ENCODE peak calls at places on chromosomes 6 and 20, in six cellular contexts. X is IMR-90, L is H9, P is trophoblast cell, O is neuronal stem cell, V is mesenchymal stem cell. F is an unnamed sample.

GRCh38 chr20:50295345-50295744 is 104.7 kb downstream of the CEBPB start:
- DNase-seq in X (no peak), L (no peak), P (no peak), O (no peak), V (no peak), F (no peak)

GRCh38 chr6:32166411-32167061 is 2.1 kb downstream of the EGFL8 start:
- DNase-seq in X (no peak), L (peak), P (peak), O (no peak), V (no peak), F (peak)

GRCh38 chr20:49608752-49609670 is 41.1 kb upstream of the PTGIS start:
- DNase-seq in X (no peak), L (peak), P (peak), O (peak), V (peak), F (peak)

GRCh38 chr6:14951704-14952103 is 294.2 kb upstream of the JARID2 start:
- DNase-seq in X (no peak), L (no peak), P (peak), O (no peak), V (no peak), F (no peak)

GRCh38 chr6:45483021-45483420 is 105.3 kb upstream of the SUPT3H start:
- DNase-seq in X (peak), L (no peak), P (peak), O (no peak), V (peak), F (no peak)

GRCh38 chr20:49583669-49584417 is 15.9 kb upstream of the PTGIS start:
- DNase-seq in X (peak), L (no peak), P (peak), O (no peak), V (peak), F (no peak)

GRCh38 chr6:118744261-118744941 is 93.0 kb upstream of the CEP85L start:
- DNase-seq in X (peak), L (no peak), P (no peak), O (no peak), V (no peak), F (no peak)

GRCh38 chr20:9051508-9051907 is 17.4 kb upstream of the PLCB4 start:
- DNase-seq in X (peak), L (no peak), P (peak), O (no peak), V (peak), F (no peak)

GRCh38 chr6:29887330-29887818 is 55.0 kb upstream of the HLA-A start:
- DNase-seq in X (peak), L (peak), P (peak), O (peak), V (peak), F (no peak)

GRCh38 chr6:137033828-137034227 is 10.9 kb downstream of the IL20RA start:
- DNase-seq in X (no peak), L (no peak), P (no peak), O (no peak), V (peak), F (no peak)

GRCh38 chr6:33313709-33314514 is at the start of gene TAPBP:
- DNase-seq in X (peak), L (peak), P (peak), O (no peak), V (peak), F (no peak)

GRCh38 chr6:56957856-56958255 is 2.9 kb downstream of the BEND6 start:
- DNase-seq in X (no peak), L (no peak), P (no peak), O (no peak), V (no peak), F (no peak)

GRCh38 chr6:105759946-105760345 is 326.2 kb upstream of the PRDM1 start:
- DNase-seq in X (peak), L (no peak), P (peak), O (no peak), V (peak), F (no peak)

GRCh38 chr20:42483694-42484303 is 705.9 kb downstream of the PTPRT start:
- DNase-seq in X (no peak), L (peak), P (no peak), O (peak), V (no peak), F (peak)

GRCh38 chr20:61588356-61589054 is 336.4 kb downstream of the CDH4 start:
- DNase-seq in X (peak), L (no peak), P (no peak), O (no peak), V (peak), F (no peak)

GRCh38 chr6:53115741-53116140 is 32.9 kb downstream of the GCM1 start:
- DNase-seq in X (no peak), L (no peak), P (peak), O (no peak), V (no peak), F (no peak)

GRCh38 chr20:8581451-8582183 is 449.6 kb downstream of the PLCB1 start:
- DNase-seq in X (no peak), L (no peak), P (no peak), O (no peak), V (no peak), F (no peak)

GRCh38 chr6:25199544-25199943 is 79.6 kb upstream of the CARMIL1 start:
- DNase-seq in X (no peak), L (peak), P (no peak), O (no peak), V (no peak), F (no peak)
- H3K14ac ChIP-seq in X (no peak), L (no peak), P (no peak), O (no peak), V (no peak), F (no peak)

GRCh38 chr20:36548704-36549627 is 7.6 kb downstream of the MYL9 start:
- DNase-seq in X (no peak), L (no peak), P (no peak), O (no peak), V (no peak), F (no peak)
- H3K14ac ChIP-seq in X (no peak), L (no peak), P (no peak), O (no peak), V (no peak), F (no peak)

GRCh38 chr20:2697768-2698167 is 5.2 kb downstream of the EBF4 start:
- DNase-seq in X (no peak), L (no peak), P (no peak), O (no peak), V (no peak), F (no peak)

GRCh38 chr20:2694519-2694918 is 1.9 kb downstream of the EBF4 start:
- DNase-seq in X (no peak), L (no peak), P (no peak), O (no peak), V (no peak), F (no peak)

GRCh38 chr20:2698186-2698817 is 5.7 kb downstream of the EBF4 start:
- DNase-seq in X (no peak), L (no peak), P (no peak), O (no peak), V (no peak), F (no peak)

GRCh38 chr20:2695206-2695983 is 2.8 kb downstream of the EBF4 start:
- DNase-seq in X (no peak), L (peak), P (no peak), O (no peak), V (no peak), F (peak)

GRCh38 chr20:2696646-2697045 is 4.1 kb downstream of the EBF4 start:
- DNase-seq in X (no peak), L (no peak), P (no peak), O (no peak), V (no peak), F (no peak)
- H3K14ac ChIP-seq in X (no peak), L (no peak), P (no peak), O (no peak), V (no peak), F (no peak)

DNA sequence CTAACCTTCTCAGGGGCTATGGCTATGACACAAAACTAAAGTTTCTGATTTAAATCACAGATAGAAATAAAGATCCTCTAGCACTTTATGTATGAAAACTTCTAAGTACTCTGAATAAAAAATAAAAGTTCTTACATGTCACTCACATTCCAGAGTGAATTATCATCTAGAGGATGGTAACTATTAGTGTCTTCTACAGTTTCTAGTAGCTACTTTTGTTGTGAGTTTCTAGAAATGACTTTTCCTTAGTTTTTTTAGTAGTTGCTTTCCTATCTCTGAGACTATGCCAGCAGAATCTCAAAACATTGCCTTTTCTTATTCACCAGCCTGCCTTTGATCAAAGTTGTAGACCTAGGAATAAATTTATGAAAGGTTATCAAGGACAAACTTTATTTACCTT is 10.1 kb downstream of the ZNF318 start:
- DNase-seq in X (peak), L (no peak), P (no peak), O (no peak), V (no peak), F (no peak)
- H3K14ac ChIP-seq in X (no peak), L (no peak), P (no peak), O (no peak), V (no peak), F (no peak)

GRCh38 chr6:144955392-144955791 is 670.3 kb downstream of the UTRN start:
- DNase-seq in X (no peak), L (no peak), P (no peak), O (no peak), V (peak), F (no peak)

GRCh38 chr6:144954241-144954556 is 669.1 kb downstream of the UTRN start:
- DNase-seq in X (no peak), L (no peak), P (no peak), O (no peak), V (no peak), F (no peak)

GRCh38 chr6:144953552-144954240 is 668.6 kb downstream of the UTRN start:
- DNase-seq in X (peak), L (no peak), P (peak), O (no peak), V (no peak), F (peak)

GRCh38 chr6:144951730-144952437 is 666.7 kb downstream of the UTRN start:
- DNase-seq in X (no peak), L (no peak), P (no peak), O (no peak), V (no peak), F (no peak)

DNA sequence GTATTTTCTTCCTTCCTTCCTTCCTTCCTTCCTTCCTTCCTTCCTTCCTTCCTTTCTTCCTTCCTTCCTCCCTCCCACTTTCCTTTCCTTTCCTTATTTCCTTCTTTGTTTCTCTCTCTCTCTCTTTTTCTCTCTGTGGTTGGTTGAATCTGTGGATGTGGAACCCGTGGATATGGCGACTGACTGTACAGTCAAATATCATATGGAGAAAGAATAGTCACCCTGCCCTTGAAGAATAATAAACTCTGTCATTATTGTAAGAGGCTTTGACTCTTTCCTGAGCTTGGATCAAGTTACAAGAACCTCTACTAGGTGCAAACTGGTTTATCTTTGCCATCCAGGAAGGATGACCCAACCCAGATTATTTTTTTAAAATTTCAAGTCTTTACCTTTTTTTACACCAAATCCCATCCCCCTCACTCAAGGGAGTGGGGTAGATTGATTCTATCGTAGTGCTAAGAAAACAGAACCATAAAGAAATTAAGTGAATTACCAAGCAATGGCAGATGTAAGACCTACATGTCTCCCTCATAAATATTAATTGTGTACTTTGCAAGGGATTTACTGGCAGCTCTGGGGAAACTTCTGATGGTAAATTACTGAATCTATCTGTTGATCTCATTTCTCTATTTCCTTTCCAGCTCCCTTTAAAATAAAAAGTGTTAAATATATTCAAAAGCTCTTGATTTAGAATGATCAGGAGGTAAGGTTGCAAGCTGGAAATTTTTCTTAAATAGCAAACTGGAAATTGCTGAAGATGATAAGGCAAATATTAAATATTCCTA is 667.5 kb downstream of the UTRN start:
- DNase-seq in X (no peak), L (no peak), P (no peak), O (no peak), V (no peak), F (no peak)
- H3K14ac ChIP-seq in X (no peak), L (no peak), P (no peak), O (no peak), V (no peak), F (no peak)

F was measured in H1.